ENCODE peak calls at places on chromosome 2, in five cellular contexts. One of them, this sample, is unnamed.

GRCh38 chr2:43174368-43175186 is 51.8 kb downstream of the ZFP36L2 start:
- DNase-seq in stimulated activated CD4-positive, alpha-beta T cell treated with anti-CD3 and anti-CD28 coated beads, Interleukin-2, amount 100 ng/mL, for 24 hours: peak; percentile 81
- DNase-seq in NCI-H2081: no peak
- DNase-seq in GM12865: peak; percentile 89
- DNase-seq in hippocampal formation: peak; percentile 8
- DNase-seq in this sample: peak; percentile 64

GRCh38 chr2:120379916-120380893 is 34.3 kb downstream of the INHBB start:
- DNase-seq in GM12865: no peak
- DNase-seq in stimulated activated CD4-positive, alpha-beta T cell treated with anti-CD3 and anti-CD28 coated beads, Interleukin-2, amount 100 ng/mL, for 24 hours: no peak
- DNase-seq in hippocampal formation: no peak
- DNase-seq in NCI-H2081: peak; percentile 72
- DNase-seq in this sample: no peak

GRCh38 chr2:17482651-17483050 is 35.6 kb downstream of the RAD51AP2 start:
- DNase-seq in GM12865: no peak
- DNase-seq in NCI-H2081: no peak
- DNase-seq in hippocampal formation: no peak
- DNase-seq in stimulated activated CD4-positive, alpha-beta T cell treated with anti-CD3 and anti-CD28 coated beads, Interleukin-2, amount 100 ng/mL, for 24 hours: no peak
- DNase-seq in this sample: no peak

GRCh38 chr2:240207661-240208060 is 67.2 kb upstream of the OTOS start:
- DNase-seq in stimulated activated CD4-positive, alpha-beta T cell treated with anti-CD3 and anti-CD28 coated beads, Interleukin-2, amount 100 ng/mL, for 24 hours: no peak
- DNase-seq in NCI-H2081: no peak
- DNase-seq in hippocampal formation: no peak
- DNase-seq in GM12865: no peak
- DNase-seq in this sample: no peak

GRCh38 chr2:127626175-127626574 is 19.8 kb upstream of the GPR17 start:
- DNase-seq in GM12865: no peak
- DNase-seq in stimulated activated CD4-positive, alpha-beta T cell treated with anti-CD3 and anti-CD28 coated beads, Interleukin-2, amount 100 ng/mL, for 24 hours: no peak
- DNase-seq in NCI-H2081: no peak
- DNase-seq in hippocampal formation: no peak
- DNase-seq in this sample: no peak

GRCh38 chr2:166451451-166451850 is 42.6 kb downstream of the SCN7A start:
- DNase-seq in NCI-H2081: no peak
- DNase-seq in GM12865: no peak
- DNase-seq in stimulated activated CD4-positive, alpha-beta T cell treated with anti-CD3 and anti-CD28 coated beads, Interleukin-2, amount 100 ng/mL, for 24 hours: no peak
- DNase-seq in hippocampal formation: no peak
- DNase-seq in this sample: no peak

GRCh38 chr2:128317186-128317897 is 1.3 kb downstream of the HS6ST1 start:
- DNase-seq in stimulated activated CD4-positive, alpha-beta T cell treated with anti-CD3 and anti-CD28 coated beads, Interleukin-2, amount 100 ng/mL, for 24 hours: peak; percentile 47
- DNase-seq in NCI-H2081: peak; percentile 23
- DNase-seq in GM12865: peak; percentile 67
- DNase-seq in hippocampal formation: no peak
- DNase-seq in this sample: no peak

GRCh38 chr2:68225119-68225632 is 27.2 kb downstream of the PPP3R1 start:
- DNase-seq in NCI-H2081: no peak
- DNase-seq in stimulated activated CD4-positive, alpha-beta T cell treated with anti-CD3 and anti-CD28 coated beads, Interleukin-2, amount 100 ng/mL, for 24 hours: no peak
- DNase-seq in GM12865: peak; percentile 61
- DNase-seq in hippocampal formation: peak; percentile 23
- DNase-seq in this sample: no peak

GRCh38 chr2:110748489-110748867 is 16.1 kb downstream of the ACOXL start:
- DNase-seq in stimulated activated CD4-positive, alpha-beta T cell treated with anti-CD3 and anti-CD28 coated beads, Interleukin-2, amount 100 ng/mL, for 24 hours: peak; percentile 70
- DNase-seq in GM12865: peak; percentile 96
- DNase-seq in NCI-H2081: peak; percentile 78
- DNase-seq in hippocampal formation: no peak
- DNase-seq in this sample: peak; percentile 39

GRCh38 chr2:43269706-43270105 is 43.3 kb upstream of the ZFP36L2 start:
- DNase-seq in stimulated activated CD4-positive, alpha-beta T cell treated with anti-CD3 and anti-CD28 coated beads, Interleukin-2, amount 100 ng/mL, for 24 hours: no peak
- DNase-seq in GM12865: no peak
- DNase-seq in NCI-H2081: no peak
- DNase-seq in hippocampal formation: no peak
- DNase-seq in this sample: no peak

GRCh38 chr2:196601430-196602306 is 37.8 kb upstream of the CCDC150 start:
- DNase-seq in stimulated activated CD4-positive, alpha-beta T cell treated with anti-CD3 and anti-CD28 coated beads, Interleukin-2, amount 100 ng/mL, for 24 hours: no peak
- DNase-seq in GM12865: no peak
- DNase-seq in hippocampal formation: no peak
- DNase-seq in NCI-H2081: no peak
- DNase-seq in this sample: no peak